ENCODE peak calls at places on chromosomes 3 and 15, in nine cellular contexts. H is sigmoid colon, U is SK-N-SH, R is left ventricle myocardium inferior, Q is left lung, O is transverse colon, N is psoas muscle, X is RWPE1, I is suprapubic skin. F is an unnamed sample.

GRCh38 chr3:175307642-175308041 is 448.5 kb downstream of the NAALADL2 start:
- DNase-seq in H (no peak), U (no peak), R (no peak), Q (no peak), O (no peak), N (no peak), X (no peak), I (no peak), F (no peak)

GRCh38 chr3:109125902-109126301 is 8.0 kb upstream of the MORC1 start:
- DNase-seq in H (no peak), U (no peak), R (no peak), Q (no peak), O (no peak), N (no peak), X (no peak), I (no peak), F (no peak)

GRCh38 chr15:74535388-74536084 is 5.5 kb upstream of the ARID3B start:
- DNase-seq in H (no peak), U (no peak), R (no peak), Q (no peak), O (no peak), N (no peak), X (no peak), I (no peak), F (no peak)

GRCh38 chr15:92693922-92694331 is 38.4 kb upstream of the FAM174B start:
- DNase-seq in H (no peak), U (peak), R (no peak), Q (no peak), O (no peak), N (no peak), X (no peak), I (no peak), F (no peak)

GRCh38 chr3:170421147-170421641 is 2.5 kb downstream of the CLDN11 start:
- DNase-seq in H (no peak), U (peak), R (peak), Q (no peak), O (no peak), N (peak), X (no peak), I (no peak), F (no peak)

GRCh38 chr3:10357592-10358308 is 36.8 kb upstream of the SEC13 start:
- DNase-seq in H (no peak), U (no peak), R (no peak), Q (no peak), O (no peak), N (no peak), X (peak), I (no peak), F (no peak)

GRCh38 chr3:149575213-149575961 is 82.4 kb downstream of the WWTR1 start:
- DNase-seq in H (peak), U (no peak), R (peak), Q (no peak), O (no peak), N (peak), X (peak), I (no peak), F (peak)

GRCh38 chr15:67161881-67162280 is 92.6 kb downstream of the AAGAB start:
- DNase-seq in H (peak), U (no peak), R (no peak), Q (no peak), O (no peak), N (no peak), X (no peak), I (no peak), F (no peak)

GRCh38 chr3:35624698-35625097 is 14.6 kb upstream of the ARPP21 start:
- DNase-seq in H (no peak), U (no peak), R (no peak), Q (no peak), O (no peak), N (no peak), X (no peak), I (no peak), F (no peak)

GRCh38 chr3:24963762-24964625 is 464.1 kb upstream of the RARB start:
- DNase-seq in H (no peak), U (peak), R (no peak), Q (no peak), O (no peak), N (no peak), X (no peak), I (no peak), F (no peak)

GRCh38 chr3:197613187-197613586 is 57.4 kb upstream of the BDH1 start:
- DNase-seq in H (no peak), U (no peak), R (no peak), Q (no peak), O (no peak), N (no peak), X (no peak), I (no peak), F (no peak)

GRCh38 chr3:134675726-134676252 is 25.0 kb upstream of the KY start:
- DNase-seq in H (no peak), U (no peak), R (no peak), Q (no peak), O (no peak), N (no peak), X (no peak), I (no peak), F (no peak)

GRCh38 chr3:192869131-192870027 is 48.3 kb downstream of the MB21D2 start:
- DNase-seq in H (peak), U (no peak), R (peak), Q (no peak), O (no peak), N (peak), X (no peak), I (no peak), F (no peak)

GRCh38 chr3:98777801-98778220 is 14.7 kb downstream of the ST3GAL6 start:
- DNase-seq in H (no peak), U (no peak), R (no peak), Q (no peak), O (no peak), N (no peak), X (no peak), I (no peak), F (no peak)

GRCh38 chr3:46192939-46193338 is 15.2 kb downstream of the CCR1 start:
- DNase-seq in H (no peak), U (no peak), R (no peak), Q (no peak), O (no peak), N (no peak), X (no peak), I (no peak), F (no peak)

GRCh38 chr3:115323380-115323779 is 176.3 kb upstream of the ZBTB20 start:
- DNase-seq in H (no peak), U (no peak), R (no peak), Q (no peak), O (no peak), N (no peak), X (no peak), I (no peak), F (no peak)

GRCh38 chr3:99783009-99783573 is 34.6 kb upstream of the CMSS1 start:
- DNase-seq in H (no peak), U (no peak), R (no peak), Q (no peak), O (no peak), N (no peak), X (no peak), I (no peak), F (no peak)

GRCh38 chr15:76815421-76815820 is 89.7 kb downstream of the SCAPER start:
- DNase-seq in H (no peak), U (no peak), R (no peak), Q (no peak), O (no peak), N (no peak), X (no peak), I (no peak), F (no peak)

GRCh38 chr3:46478341-46478740 is 13.6 kb upstream of the LTF start:
- DNase-seq in H (no peak), U (no peak), R (no peak), Q (no peak), O (no peak), N (no peak), X (no peak), I (peak), F (peak)

DNA sequence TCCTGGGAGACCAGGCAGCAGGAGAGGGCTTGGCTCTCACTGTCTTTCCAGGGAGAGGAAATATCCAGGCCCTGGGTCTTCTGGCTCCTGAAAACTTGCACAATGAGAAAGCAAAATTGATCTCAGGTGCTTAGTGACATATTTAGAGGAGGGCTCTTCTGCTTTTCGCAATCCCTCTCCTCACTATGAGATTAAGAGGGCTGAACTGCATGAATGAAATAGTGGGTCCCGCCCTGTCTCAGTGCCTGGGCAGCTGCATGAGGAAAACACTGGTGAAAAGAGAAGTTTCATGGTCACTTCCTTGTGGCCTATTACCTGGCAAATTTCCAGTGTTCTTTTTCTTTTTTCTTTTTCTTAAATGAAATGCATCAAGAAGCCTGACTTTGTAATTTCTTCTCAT is 73.5 kb downstream of the TRAK1 start:
- DNase-seq in H (peak), U (no peak), R (no peak), Q (no peak), O (no peak), N (no peak), X (no peak), I (no peak), F (no peak)
- H3K27ac ChIP-seq in H (no peak), U (no peak), R (peak), Q (peak), O (no peak), N (peak), X (no peak), I (no peak), F (no peak)

GRCh38 chr3:167406876-167407492 is 26.9 kb upstream of the ZBBX start:
- DNase-seq in H (no peak), U (peak), R (no peak), Q (peak), O (peak), N (no peak), X (peak), I (no peak), F (no peak)
- TF ChIP-seq CTCF in H (no peak), U (peak), R (peak), Q (peak), O (peak), N (peak), X (peak), I (no peak), F (no peak)

DNA sequence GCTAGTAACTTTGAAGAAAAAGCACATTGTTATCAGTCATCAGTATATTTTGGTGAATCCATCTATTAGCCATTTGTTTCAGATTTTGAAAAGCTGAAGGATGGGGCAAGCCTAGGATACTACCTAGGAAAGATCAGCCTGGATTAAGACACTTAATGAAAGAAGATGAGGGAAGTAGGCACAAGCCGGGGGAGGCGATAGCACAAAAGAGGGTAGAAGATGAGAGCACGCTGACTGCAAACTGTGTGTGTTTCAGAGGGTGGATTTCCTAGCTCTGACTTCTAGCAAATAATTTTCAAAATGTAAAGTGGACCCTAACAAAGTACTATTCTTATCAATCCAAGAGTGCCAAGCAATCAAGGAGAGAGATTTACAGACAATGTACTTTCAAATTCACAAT is 22.2 kb upstream of the SOX2 start:
- DNase-seq in H (no peak), U (no peak), R (no peak), Q (no peak), O (no peak), N (no peak), X (no peak), I (no peak), F (no peak)
- H3K27ac ChIP-seq in H (no peak), U (no peak), R (no peak), Q (no peak), O (no peak), N (no peak), X (no peak), I (no peak), F (no peak)

GRCh38 chr15:33157636-33158035 is 36.9 kb downstream of the FMN1 start:
- DNase-seq in H (no peak), U (no peak), R (no peak), Q (no peak), O (no peak), N (no peak), X (no peak), I (no peak), F (no peak)

GRCh38 chr15:33158359-33158758 is 36.2 kb downstream of the FMN1 start:
- DNase-seq in H (no peak), U (no peak), R (no peak), Q (no peak), O (no peak), N (no peak), X (no peak), I (no peak), F (no peak)

GRCh38 chr15:33161209-33161608 is 33.3 kb downstream of the FMN1 start:
- DNase-seq in H (no peak), U (peak), R (no peak), Q (no peak), O (no peak), N (no peak), X (no peak), I (no peak), F (no peak)

GRCh38 chr15:33160581-33161165 is 33.8 kb downstream of the FMN1 start:
- DNase-seq in H (no peak), U (peak), R (no peak), Q (no peak), O (no peak), N (no peak), X (no peak), I (no peak), F (no peak)

GRCh38 chr15:33160054-33160453 is 34.5 kb downstream of the FMN1 start:
- DNase-seq in H (no peak), U (peak), R (no peak), Q (no peak), O (no peak), N (no peak), X (no peak), I (no peak), F (no peak)
- TF ChIP-seq CTCF in H (no peak), U (peak), R (no peak), Q (no peak), O (no peak), N (peak), X (no peak), I (no peak), F (no peak)

GRCh38 chr3:55329849-55330248 is 157.3 kb downstream of the WNT5A start:
- DNase-seq in H (no peak), U (no peak), R (no peak), Q (no peak), O (no peak), N (no peak), X (peak), I (no peak), F (no peak)
- H3K27ac ChIP-seq in H (peak), U (peak), R (no peak), Q (peak), O (no peak), N (no peak), X (no peak), I (no peak), F (no peak)

GRCh38 chr3:129609591-129610169 is 3.2 kb upstream of the PLXND1 start:
- DNase-seq in H (no peak), U (no peak), R (no peak), Q (no peak), O (no peak), N (no peak), X (no peak), I (no peak), F (no peak)

GRCh38 chr3:129606522-129607390 is at the start of gene PLXND1:
- DNase-seq in H (peak), U (peak), R (peak), Q (peak), O (peak), N (peak), X (peak), I (no peak), F (peak)

GRCh38 chr3:129607391-129608068 is 1.1 kb upstream of the PLXND1 start:
- DNase-seq in H (no peak), U (no peak), R (no peak), Q (no peak), O (no peak), N (no peak), X (no peak), I (no peak), F (no peak)

GRCh38 chr3:129608936-129609590 is 2.6 kb upstream of the PLXND1 start:
- DNase-seq in H (no peak), U (no peak), R (no peak), Q (no peak), O (no peak), N (no peak), X (no peak), I (no peak), F (no peak)

DNA sequence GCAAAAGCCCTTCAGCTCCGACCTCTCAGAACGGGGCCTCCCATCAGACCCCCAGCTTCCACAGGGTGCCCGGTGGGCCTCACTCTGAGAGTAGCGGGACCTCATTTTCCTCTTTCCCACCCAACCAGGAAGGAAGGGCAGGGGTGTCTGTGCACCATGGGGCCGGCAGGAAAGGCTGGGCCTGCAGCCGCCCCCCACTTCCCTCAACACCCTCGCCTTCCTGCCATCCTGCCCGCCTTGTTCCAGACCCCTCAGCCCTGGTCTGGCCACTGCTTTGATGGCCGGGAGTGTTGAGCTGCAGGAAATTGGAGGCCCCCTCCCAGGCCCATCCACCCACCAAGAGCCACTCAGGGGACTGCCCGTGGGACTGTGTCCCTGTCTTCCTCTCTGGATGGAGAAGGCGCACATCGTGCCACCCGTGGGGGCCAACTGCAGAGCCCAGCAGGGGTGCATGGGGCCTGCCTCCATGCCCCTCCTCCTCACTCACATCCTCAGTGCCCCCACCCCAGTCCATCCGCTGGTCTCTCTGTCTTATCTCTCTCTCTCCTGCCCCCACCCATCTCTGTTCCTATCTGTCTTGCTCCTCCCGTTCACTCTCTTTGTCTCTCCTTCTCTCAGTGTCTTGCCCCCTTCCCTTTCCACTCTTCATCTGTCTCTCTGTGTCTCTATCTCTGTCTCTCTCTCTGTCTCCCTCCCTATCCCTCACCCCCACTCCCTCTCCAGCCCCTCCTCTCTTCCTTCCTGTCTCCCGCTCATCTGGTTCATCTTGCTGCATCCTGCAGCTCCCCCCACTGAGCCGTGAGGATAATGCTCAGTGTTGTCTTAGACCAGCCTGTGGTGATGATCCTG is 1.8 kb upstream of the PLXND1 start:
- DNase-seq in H (no peak), U (peak), R (no peak), Q (no peak), O (no peak), N (no peak), X (no peak), I (no peak), F (no peak)
- TF ChIP-seq CTCF in H (no peak), U (peak), R (peak), Q (no peak), O (no peak), N (no peak), X (no peak), I (no peak), F (no peak)

DNA sequence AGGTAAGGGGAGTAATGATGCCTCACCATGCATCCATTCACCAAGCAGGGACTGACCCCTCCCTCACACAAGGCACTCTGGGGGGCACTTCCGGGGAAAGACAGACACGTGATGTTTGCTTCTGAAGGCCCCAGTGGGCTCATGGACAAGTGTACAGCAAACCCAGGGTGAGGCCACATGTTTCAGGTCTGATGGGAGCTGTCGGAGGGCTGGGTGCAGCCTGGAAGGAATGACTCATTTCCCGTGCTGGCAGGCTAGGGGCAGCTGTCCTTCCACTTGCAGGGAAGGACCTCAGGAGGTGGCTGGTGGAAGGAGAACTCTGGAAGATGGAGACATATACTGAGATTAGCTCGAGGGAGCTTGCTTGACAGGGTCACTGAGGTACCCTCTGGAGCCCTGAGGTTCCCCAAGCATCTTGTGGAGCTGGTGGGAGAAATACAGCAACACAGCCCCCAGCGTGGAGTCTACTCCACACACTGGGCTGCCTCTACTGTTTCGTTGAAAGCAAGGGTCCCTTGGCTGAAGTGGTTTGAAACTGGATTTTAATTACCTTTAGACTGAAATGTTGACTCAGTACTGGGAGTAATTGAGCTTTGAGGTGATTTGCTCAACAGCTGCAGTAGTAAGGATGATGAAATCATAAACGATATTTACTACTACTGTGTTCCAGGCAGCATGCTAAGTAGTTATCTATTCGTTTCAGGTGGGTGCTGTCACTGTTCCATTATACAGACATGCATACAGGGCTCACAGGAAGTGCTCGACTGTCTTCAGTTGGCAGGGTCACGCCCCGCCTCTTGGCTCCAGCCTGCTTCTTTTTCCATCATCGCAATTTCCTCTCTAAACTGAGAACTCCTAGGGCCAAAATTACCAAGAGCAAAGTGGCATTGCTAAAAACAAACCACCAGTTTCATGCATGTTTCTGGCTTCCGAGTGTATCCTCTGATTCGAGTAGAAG is 230.4 kb downstream of the ADAMTS17 start:
- DNase-seq in H (peak), U (no peak), R (peak), Q (peak), O (peak), N (peak), X (peak), I (peak), F (peak)
- H3K27ac ChIP-seq in H (peak), U (no peak), R (peak), Q (peak), O (peak), N (peak), X (peak), I (no peak), F (peak)

GRCh38 chr3:48405971-48406370 is 23.9 kb downstream of the PLXNB1 start:
- DNase-seq in H (peak), U (no peak), R (no peak), Q (peak), O (no peak), N (no peak), X (no peak), I (no peak), F (no peak)
- TF ChIP-seq CTCF in H (no peak), U (no peak), R (no peak), Q (no peak), O (no peak), N (no peak), X (no peak), I (no peak), F (no peak)

GRCh38 chr3:124847863-124848262 is 39.3 kb downstream of the ITGB5 start:
- DNase-seq in H (no peak), U (peak), R (no peak), Q (no peak), O (no peak), N (no peak), X (no peak), I (no peak), F (no peak)

GRCh38 chr3:124846189-124846588 is 41.0 kb downstream of the ITGB5 start:
- DNase-seq in H (peak), U (no peak), R (no peak), Q (no peak), O (no peak), N (peak), X (no peak), I (no peak), F (no peak)

GRCh38 chr3:124843496-124843895 is 43.7 kb downstream of the ITGB5 start:
- DNase-seq in H (no peak), U (peak), R (no peak), Q (no peak), O (no peak), N (no peak), X (no peak), I (no peak), F (no peak)

GRCh38 chr3:124843068-124843467 is 44.1 kb downstream of the ITGB5 start:
- DNase-seq in H (no peak), U (no peak), R (no peak), Q (no peak), O (no peak), N (no peak), X (no peak), I (no peak), F (no peak)

GRCh38 chr3:124845406-124845805 is 41.8 kb downstream of the ITGB5 start:
- DNase-seq in H (peak), U (no peak), R (peak), Q (no peak), O (peak), N (peak), X (peak), I (no peak), F (no peak)
- H3K27ac ChIP-seq in H (peak), U (peak), R (peak), Q (peak), O (peak), N (peak), X (peak), I (peak), F (peak)